ENCODE peak calls at places on chromosomes 7 and 10, in nine cellular contexts. M is transverse colon, H is A549, G is upper lobe of left lung, P is sigmoid colon, A is stomach, J is suprapubic skin, Y is GM12878, S is tibial nerve. F is an unnamed sample.

GRCh38 chr7:153628825-153629224 is 423.4 kb upstream of the DPP6 start:
- DNase-seq in S (no peak), H (no peak), G (no peak), A (no peak), M (no peak), J (no peak), P (no peak), Y (no peak), F (no peak)

GRCh38 chr10:124063736-124064135 is 29.7 kb downstream of the CHST15 start:
- DNase-seq in P (peak; percentile 84), A (no peak), G (no peak), S (no peak), M (peak; percentile 47), H (peak; percentile 45), Y (no peak), J (no peak), F (no peak)

GRCh38 chr10:88893611-88894010 is 13.6 kb downstream of the STAMBPL1 start:
- DNase-seq in G (no peak), S (no peak), J (no peak), A (no peak), Y (no peak), H (no peak), P (peak; percentile 72), M (no peak), F (no peak)

GRCh38 chr10:43203491-43204393 is 63.1 kb downstream of the RASGEF1A start:
- DNase-seq in H (peak; percentile 43), S (no peak), P (peak; percentile 61), M (no peak), G (peak; percentile 89), Y (no peak), A (peak; percentile 24), J (peak; percentile 62), F (no peak)

GRCh38 chr7:31958216-31958615 is 112.0 kb downstream of the PDE1C start:
- DNase-seq in J (no peak), A (no peak), S (no peak), M (no peak), H (no peak), G (no peak), P (no peak), Y (no peak), F (no peak)

GRCh38 chr10:7302393-7303054 is 108.3 kb downstream of the SFMBT2 start:
- DNase-seq in J (no peak), A (no peak), H (peak; percentile 75), G (no peak), P (no peak), Y (no peak), M (no peak), S (no peak), F (no peak)

GRCh38 chr10:98959486-98959885 is 276.2 kb downstream of the HPSE2 start:
- DNase-seq in P (no peak), H (no peak), Y (no peak), J (no peak), A (no peak), G (no peak), M (no peak), S (no peak), F (no peak)

GRCh38 chr10:22803201-22803895 is 89.0 kb upstream of the PIP4K2A start:
- DNase-seq in G (no peak), M (no peak), H (no peak), J (no peak), S (no peak), Y (no peak), A (no peak), P (no peak), F (no peak)

GRCh38 chr7:4450483-4450882 is 231.6 kb upstream of the FOXK1 start:
- DNase-seq in H (no peak), S (no peak), P (no peak), J (no peak), M (no peak), G (no peak), Y (no peak), A (no peak), F (peak; percentile 57)

GRCh38 chr7:80279760-80280159 is 145.1 kb downstream of the GNAI1 start:
- DNase-seq in Y (no peak), A (no peak), J (no peak), G (no peak), H (no peak), P (peak; percentile 71), S (no peak), M (no peak), F (no peak)

GRCh38 chr10:132665946-132666732 is 119.8 kb downstream of the NKX6-2 start:
- DNase-seq in H (peak; percentile 71), G (peak; percentile 46), S (no peak), A (no peak), P (no peak), M (no peak), J (no peak), Y (no peak), F (no peak)

GRCh38 chr10:132664407-132664806 is 121.5 kb downstream of the NKX6-2 start:
- DNase-seq in P (no peak), G (peak; percentile 32), H (no peak), S (no peak), Y (no peak), A (no peak), M (no peak), J (no peak), F (no peak)

GRCh38 chr10:132664883-132665282 is 121.1 kb downstream of the NKX6-2 start:
- DNase-seq in Y (no peak), A (no peak), G (peak; percentile 57), P (no peak), M (no peak), S (no peak), J (no peak), H (no peak), F (no peak)

GRCh38 chr10:132662186-132662920 is 123.6 kb downstream of the NKX6-2 start:
- DNase-seq in A (no peak), H (no peak), P (no peak), Y (no peak), G (peak; percentile 41), S (no peak), M (no peak), J (no peak), F (no peak)

DNA sequence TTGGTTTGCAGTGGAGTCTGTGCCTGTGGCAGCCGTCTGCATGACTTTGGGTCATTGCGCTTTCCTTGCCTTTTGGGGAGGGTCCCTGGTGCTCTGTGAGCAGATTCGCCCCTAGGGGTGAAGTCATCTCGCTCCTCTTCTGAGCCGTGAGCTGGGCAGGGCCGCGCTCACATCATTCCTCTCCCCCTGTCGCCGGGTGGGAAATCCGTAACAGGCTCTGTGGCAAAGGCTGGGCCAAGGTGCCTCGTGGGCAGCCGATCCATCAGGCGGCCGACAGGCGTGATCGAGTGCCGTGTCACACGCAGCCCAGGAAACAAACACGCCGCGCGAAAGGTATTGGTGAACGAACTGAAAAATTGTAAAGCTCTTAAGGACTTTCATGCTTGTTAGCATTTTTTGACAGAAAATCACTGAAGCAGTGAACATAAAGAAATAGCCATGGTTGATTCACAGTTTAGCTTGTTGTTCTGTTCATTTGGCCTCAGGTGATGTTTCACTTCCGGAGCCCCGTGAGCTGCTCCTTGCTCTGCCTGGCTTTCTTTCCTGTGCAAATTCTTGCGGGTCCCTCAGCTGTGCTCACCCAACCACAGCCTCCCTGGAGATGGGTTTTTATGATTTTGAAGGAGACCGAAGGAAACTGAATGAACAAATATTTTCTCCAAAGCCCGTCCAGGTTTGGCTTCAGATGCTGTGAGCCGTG is 122.1 kb downstream of the NKX6-2 start:
- DNase-seq in J (no peak), G (peak; percentile 42), Y (no peak), A (no peak), P (no peak), H (no peak), M (no peak), S (no peak), F (no peak)
- TF ChIP-seq EP300 in J (no peak), G (no peak), Y (no peak), A (no peak), P (no peak), H (no peak), M (no peak), S (no peak), F (no peak)

GRCh38 chr10:51023611-51024010 is 50.7 kb upstream of the PRKG1 start:
- DNase-seq in A (no peak), S (no peak), Y (no peak), M (no peak), J (no peak), H (no peak), P (no peak), G (no peak), F (no peak)

GRCh38 chr10:51020175-51020574 is 54.1 kb upstream of the PRKG1 start:
- DNase-seq in H (no peak), M (no peak), P (no peak), G (no peak), Y (no peak), A (no peak), S (no peak), J (no peak), F (no peak)

DNA sequence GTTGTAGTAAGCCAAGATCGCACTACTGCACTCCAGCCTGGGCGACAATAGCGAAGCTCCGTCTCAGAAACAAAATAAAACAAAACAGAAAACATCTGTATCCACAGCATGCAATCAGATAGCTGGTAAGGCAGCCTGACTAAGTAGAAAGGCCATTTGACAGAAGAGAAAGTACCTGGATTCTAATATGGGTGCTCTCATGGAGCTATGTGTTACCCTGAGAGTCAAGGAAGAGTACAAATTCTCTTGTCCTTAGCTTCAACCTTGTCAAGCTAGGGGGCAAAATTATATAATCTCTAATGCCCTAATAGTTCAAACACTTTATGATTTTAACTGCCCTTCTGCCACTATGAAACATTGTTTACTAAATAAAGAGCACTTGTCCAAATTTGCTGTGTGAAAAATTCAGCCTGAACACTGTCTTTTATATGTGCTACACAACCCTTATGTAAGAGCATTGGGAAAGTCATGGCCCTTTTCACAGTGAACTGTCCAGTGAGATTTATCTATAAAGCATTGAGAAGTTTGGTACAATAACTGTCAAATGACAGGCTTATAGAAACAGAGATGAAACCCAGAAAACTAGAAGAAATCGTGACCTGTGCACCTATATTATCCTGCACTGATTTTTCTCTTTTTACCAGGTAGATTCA is 51.2 kb upstream of the PRKG1 start:
- DNase-seq in A (no peak), J (no peak), P (no peak), Y (no peak), H (no peak), M (no peak), G (no peak), S (no peak), F (no peak)
- TF ChIP-seq EP300 in A (no peak), J (no peak), P (no peak), Y (no peak), H (no peak), M (no peak), G (no peak), S (no peak), F (no peak)

DNA sequence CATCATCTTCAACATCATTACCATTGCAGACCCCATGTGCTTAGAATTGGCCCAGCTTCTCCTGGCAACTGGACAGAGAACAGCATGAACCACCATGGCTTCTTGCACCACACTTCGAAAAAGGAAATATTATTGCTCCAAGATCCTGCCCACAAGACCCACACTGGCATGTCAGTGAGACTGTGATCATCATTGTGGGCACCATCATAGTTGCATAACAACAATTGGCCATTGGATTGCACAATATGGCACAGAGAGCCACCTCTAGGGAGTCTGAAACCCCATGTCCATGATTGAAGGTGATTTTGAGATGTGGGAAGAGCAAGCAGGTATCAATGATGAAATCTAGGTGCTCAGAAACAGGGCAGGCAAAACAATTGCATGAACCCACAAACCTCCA is 918.9 kb downstream of the GRID1 start:
- DNase-seq in Y (no peak), J (no peak), G (no peak), S (no peak), M (no peak), A (no peak), P (no peak), H (no peak), F (peak; percentile 66)
- TF ChIP-seq EP300 in Y (no peak), J (no peak), G (no peak), S (no peak), M (no peak), A (no peak), P (no peak), H (no peak), F (no peak)

GRCh38 chr7:155652156-155653124 is 8.0 kb downstream of the RBM33 start:
- DNase-seq in P (no peak), H (no peak), S (no peak), A (no peak), G (no peak), J (no peak), M (no peak), Y (no peak), F (no peak)
- TF ChIP-seq EP300 in P (no peak), H (no peak), S (no peak), A (no peak), G (no peak), J (no peak), M (no peak), Y (no peak), F (no peak)